ENCODE peak calls at places on chromosomes 11 and 22, in ten cellular contexts. L, N, J, C, P, V, G, A, I and Z are unnamed samples.

GRCh38 chr11:123549901-123550619 is 104.4 kb downstream of the SCN3B start:
- DNase-seq in A (no peak), P (no peak), L (no peak), C (no peak), N (no peak), I (peak), V (no peak), J (no peak), G (no peak), Z (no peak)

GRCh38 chr11:12546660-12547059 is 127.6 kb upstream of the TEAD1 start:
- DNase-seq in V (no peak), P (no peak), I (no peak), J (no peak), G (no peak), L (no peak), N (no peak), A (no peak), C (no peak), Z (no peak)

GRCh38 chr11:95067042-95067827 is 516 bp downstream of the SRSF8 start:
- DNase-seq in C (peak), J (peak), G (peak), P (peak), I (peak), A (peak), V (peak), N (peak), L (peak), Z (no peak)

GRCh38 chr11:114243461-114244372 is 52.5 kb upstream of the NNMT start:
- DNase-seq in I (no peak), A (no peak), V (no peak), J (no peak), N (no peak), L (no peak), P (peak), C (peak), G (no peak), Z (no peak)

GRCh38 chr11:8814209-8814922 is 96.6 kb upstream of the AKIP1 start:
- DNase-seq in L (no peak), N (no peak), C (no peak), J (peak), P (no peak), G (no peak), I (no peak), V (no peak), A (no peak), Z (no peak)

GRCh38 chr22:50157976-50158375 is 12.6 kb upstream of the PANX2 start:
- DNase-seq in A (no peak), G (no peak), P (no peak), C (no peak), L (no peak), I (no peak), N (no peak), V (no peak), J (peak), Z (no peak)

GRCh38 chr11:6554828-6555706 is 48.3 kb downstream of the RRP8 start:
- DNase-seq in V (no peak), L (no peak), I (no peak), J (no peak), P (no peak), A (no peak), G (no peak), C (no peak), N (no peak), Z (no peak)

GRCh38 chr11:104410336-104410735 is 246.4 kb upstream of the PDGFD start:
- DNase-seq in G (peak), A (no peak), P (no peak), J (no peak), N (no peak), L (no peak), I (no peak), C (no peak), V (no peak), Z (no peak)

GRCh38 chr11:121652982-121653381 is 200.2 kb upstream of the SORL1-AS1 start:
- DNase-seq in A (no peak), C (peak), J (no peak), N (no peak), I (peak), P (no peak), G (peak), L (no peak), V (no peak), Z (no peak)

GRCh38 chr11:125022551-125022950 is 40.6 kb upstream of the SLC37A2 start:
- DNase-seq in G (no peak), L (no peak), I (no peak), P (no peak), N (no peak), V (no peak), J (no peak), C (no peak), A (no peak), Z (no peak)

GRCh38 chr11:113529606-113530005 is 54.4 kb upstream of the DRD2 start:
- DNase-seq in N (no peak), I (no peak), G (no peak), J (no peak), P (no peak), C (no peak), L (peak), A (no peak), V (no peak), Z (no peak)

GRCh38 chr11:72072348-72072747 is 8.0 kb downstream of the NUMA1 start:
- DNase-seq in A (no peak), I (peak), P (no peak), V (no peak), C (no peak), G (peak), L (no peak), J (peak), N (peak), Z (no peak)

GRCh38 chr22:49497266-49497665 is 330.4 kb downstream of the BRD1 start:
- DNase-seq in L (no peak), G (no peak), N (peak), V (no peak), A (no peak), P (no peak), C (no peak), I (no peak), J (no peak), Z (no peak)

GRCh38 chr11:763073-763463 is 14.2 kb downstream of the GATD1 start:
- DNase-seq in V (no peak), G (no peak), A (no peak), N (no peak), I (no peak), P (no peak), C (no peak), J (no peak), L (no peak), Z (no peak)

GRCh38 chr11:2800655-2801531 is 84.7 kb downstream of the CDKN1C start:
- DNase-seq in C (no peak), V (no peak), N (no peak), G (no peak), A (no peak), P (no peak), L (peak), J (no peak), I (no peak), Z (no peak)

GRCh38 chr11:60363542-60364525 is 14.5 kb upstream of the MS4A7 start:
- DNase-seq in I (peak), P (peak), V (peak), A (peak), N (peak), J (peak), L (peak), C (peak), G (peak), Z (no peak)

GRCh38 chr11:40722179-40722795 is 737.2 kb downstream of the LRRC4C start:
- DNase-seq in V (no peak), C (peak), G (peak), I (peak), L (no peak), J (peak), N (peak), A (peak), P (no peak), Z (no peak)

GRCh38 chr11:128246364-128247234 is 340.8 kb downstream of the ETS1 start:
- DNase-seq in L (no peak), A (no peak), V (no peak), P (no peak), J (no peak), I (peak), C (no peak), N (no peak), G (peak), Z (no peak)